ENCODE peak calls at places on chromosomes 7 and 10, in six cellular contexts. K is foreskin melanocyte, G is skeletal muscle cell, Q is Calu3, Y is Right ventricle myocardium inferior, I is NCI-H1694 treated with DMSO at 0.1 percent for 48 hours. S is an unnamed sample.

GRCh38 chr7:37732253-37732652 is 48.7 kb downstream of the GPR141 start:
- DNase-seq in K (no peak), G (no peak), Q (peak), I (peak), Y (peak), S (no peak)

GRCh38 chr10:11345224-11346054 is 266.0 kb downstream of the USP6NL start:
- DNase-seq in K (no peak), G (no peak), Q (peak), I (no peak), Y (no peak), S (no peak)

GRCh38 chr10:60343254-60343653 is 46.4 kb downstream of the ANK3 start:
- DNase-seq in Q (no peak), G (no peak), Y (no peak), K (no peak), I (no peak), S (no peak)

GRCh38 chr10:114045071-114045737 is 1.5 kb downstream of the ADRB1 start:
- DNase-seq in I (no peak), K (no peak), G (no peak), Q (peak), Y (peak), S (peak)

GRCh38 chr10:29142516-29143314 is 146.2 kb upstream of the LYZL1 start:
- DNase-seq in G (no peak), Y (no peak), I (no peak), Q (peak), K (no peak), S (peak)

GRCh38 chr7:134315679-134316538 is 821 bp downstream of the SLC35B4 start:
- DNase-seq in Y (no peak), K (peak), G (no peak), Q (no peak), I (no peak), S (no peak)

GRCh38 chr10:87734987-87735827 is 75.5 kb downstream of the PAPSS2 start:
- DNase-seq in G (no peak), Y (no peak), Q (peak), I (peak), K (peak), S (peak)

GRCh38 chr7:87154166-87154565 is 1.9 kb downstream of the DMTF1 start:
- DNase-seq in G (no peak), K (no peak), Q (no peak), Y (no peak), I (no peak), S (no peak)

GRCh38 chr7:94004024-94004945 is at the start of gene BET1:
- DNase-seq in K (peak), G (peak), Y (peak), I (peak), Q (peak), S (peak)

GRCh38 chr10:93947055-93947454 is 46.7 kb upstream of the PLCE1 start:
- DNase-seq in G (peak), Y (no peak), K (no peak), I (no peak), Q (no peak), S (no peak)

GRCh38 chr10:67943917-67944316 is 59.5 kb downstream of the SIRT1 start:
- DNase-seq in K (no peak), Q (no peak), G (no peak), I (no peak), Y (no peak), S (no peak)

GRCh38 chr10:29949411-29950011 is 109.9 kb downstream of the JCAD start:
- DNase-seq in I (no peak), G (peak), K (peak), Q (peak), Y (no peak), S (no peak)

GRCh38 chr10:88793747-88794299 is 8.7 kb upstream of the LIPM start:
- DNase-seq in Q (no peak), Y (no peak), G (no peak), I (no peak), K (peak), S (no peak)

GRCh38 chr7:22718200-22718711 is 8.7 kb upstream of the IL6 start:
- DNase-seq in Y (no peak), K (no peak), G (peak), I (no peak), Q (peak), S (no peak)

GRCh38 chr10:27448926-27449325 is 55.2 kb upstream of the RAB18 start:
- DNase-seq in K (peak), I (no peak), Q (no peak), G (peak), Y (no peak), S (no peak)

GRCh38 chr7:102284891-102285540 is 1.7 kb upstream of the SH2B2 start:
- DNase-seq in I (no peak), K (no peak), Y (peak), Q (no peak), G (no peak), S (no peak)

GRCh38 chr7:130349911-130350782 is 5.5 kb downstream of the CPA5 start:
- DNase-seq in K (peak), Y (no peak), I (no peak), Q (no peak), G (no peak), S (peak)

GRCh38 chr10:44946201-44946600 is 13.4 kb upstream of the RASSF4 start:
- DNase-seq in Y (no peak), G (no peak), K (no peak), Q (no peak), I (no peak), S (no peak)

GRCh38 chr7:133735222-133735621 is 391.9 kb upstream of the LRGUK start:
- DNase-seq in K (no peak), G (no peak), I (no peak), Q (no peak), Y (no peak), S (no peak)

GRCh38 chr7:1062296-1063294 is 18.2 kb downstream of the GPR146 start:
- DNase-seq in Y (no peak), G (no peak), I (no peak), K (no peak), Q (no peak), S (no peak)

GRCh38 chr10:124533266-124533665 is 71.6 kb downstream of the LHPP start:
- DNase-seq in I (no peak), Y (peak), G (no peak), Q (no peak), K (no peak), S (no peak)

GRCh38 chr7:45086348-45087065 is 2.3 kb downstream of the NACAD start:
- DNase-seq in Y (no peak), G (no peak), Q (no peak), K (no peak), I (no peak), S (no peak)

GRCh38 chr7:25946181-25946580 is 205.8 kb upstream of the NFE2L3 start:
- DNase-seq in Q (no peak), I (no peak), K (no peak), Y (no peak), G (no peak), S (no peak)

GRCh38 chr7:155020996-155021395 is 18.1 kb upstream of the PAXIP1 start:
- DNase-seq in G (no peak), Q (no peak), Y (no peak), I (no peak), K (no peak), S (no peak)

GRCh38 chr10:72654720-72655119 is 28.8 kb upstream of the MICU1 start:
- DNase-seq in Y (no peak), G (no peak), Q (no peak), I (no peak), K (no peak), S (no peak)

GRCh38 chr7:28685660-28686417 is 272.3 kb downstream of the TRIL start:
- DNase-seq in I (peak), Q (peak), Y (peak), G (peak), K (peak), S (peak)